ENCODE peak calls at places on chromosomes 11 and 22, in four cellular contexts. One of them, this sample, is unnamed.

GRCh38 chr11:85823816-85824215 is 12.9 kb upstream of the SYTL2 start:
- DNase-seq in K562: no peak
- DNase-seq in GM12878: no peak
- DNase-seq in HepG2: no peak
- DNase-seq in this sample: no peak

GRCh38 chr22:50602338-50602700 is 1.7 kb downstream of the MAPK8IP2 start:
- DNase-seq in K562: no peak
- DNase-seq in GM12878: no peak
- DNase-seq in HepG2: no peak
- DNase-seq in this sample: no peak

GRCh38 chr11:79100093-79100704 is 340.6 kb downstream of the TENM4 start:
- DNase-seq in K562: peak; percentile 85
- DNase-seq in GM12878: no peak
- DNase-seq in HepG2: peak; percentile 45
- DNase-seq in this sample: peak; percentile 82

GRCh38 chr22:25563757-25564319 is 637 bp upstream of the GRK3 start:
- DNase-seq in K562: no peak
- DNase-seq in GM12878: no peak
- DNase-seq in HepG2: peak; percentile 61
- DNase-seq in this sample: no peak

GRCh38 chr11:35714882-35715612 is 52.5 kb downstream of the TRIM44 start:
- DNase-seq in K562: no peak
- DNase-seq in GM12878: peak; percentile 77
- DNase-seq in HepG2: no peak
- DNase-seq in this sample: no peak

GRCh38 chr11:11011617-11012016 is 153.8 kb upstream of the ZBED5 start:
- DNase-seq in K562: no peak
- DNase-seq in GM12878: no peak
- DNase-seq in HepG2: no peak
- DNase-seq in this sample: no peak

GRCh38 chr11:132095230-132096165 is 725.1 kb downstream of the NTM start:
- DNase-seq in K562: no peak
- DNase-seq in GM12878: no peak
- DNase-seq in HepG2: no peak
- DNase-seq in this sample: peak; percentile 28

GRCh38 chr11:130145975-130146776 is 13.4 kb upstream of the ST14 start:
- DNase-seq in K562: no peak
- DNase-seq in GM12878: no peak
- DNase-seq in HepG2: peak; percentile 65
- DNase-seq in this sample: no peak

GRCh38 chr22:39179401-39179827 is 26.9 kb upstream of the CBX7 start:
- DNase-seq in K562: peak; percentile 33
- DNase-seq in GM12878: no peak
- DNase-seq in HepG2: no peak
- DNase-seq in this sample: no peak

GRCh38 chr11:131889760-131890620 is 519.6 kb downstream of the NTM start:
- DNase-seq in K562: no peak
- DNase-seq in GM12878: no peak
- DNase-seq in HepG2: no peak
- DNase-seq in this sample: no peak

GRCh38 chr11:41379084-41379483 is 80.4 kb downstream of the LRRC4C start:
- DNase-seq in K562: no peak
- DNase-seq in GM12878: no peak
- DNase-seq in HepG2: no peak
- DNase-seq in this sample: no peak

GRCh38 chr11:107549253-107549953 is 16.1 kb downstream of the ALKBH8 start:
- DNase-seq in K562: peak; percentile 36
- DNase-seq in GM12878: no peak
- DNase-seq in HepG2: peak; percentile 29
- DNase-seq in this sample: peak; percentile 24

GRCh38 chr11:109697140-109697843 is 275.3 kb downstream of the C11orf87 start:
- DNase-seq in K562: peak; percentile 22
- DNase-seq in GM12878: no peak
- DNase-seq in HepG2: peak; percentile 23
- DNase-seq in this sample: peak; percentile 35

GRCh38 chr11:75946531-75947530 is 131.8 kb downstream of the UVRAG start:
- DNase-seq in K562: no peak
- DNase-seq in GM12878: no peak
- DNase-seq in HepG2: no peak
- DNase-seq in this sample: no peak

GRCh38 chr22:36328635-36329216 is 59.0 kb downstream of the MYH9 start:
- DNase-seq in K562: peak; percentile 32
- DNase-seq in GM12878: peak; percentile 51
- DNase-seq in HepG2: no peak
- DNase-seq in this sample: no peak

GRCh38 chr11:37988031-37988430 is 1390.0 kb upstream of the RAG2 start:
- DNase-seq in K562: no peak
- DNase-seq in GM12878: no peak
- DNase-seq in HepG2: no peak
- DNase-seq in this sample: peak; percentile 28

GRCh38 chr11:17423533-17424310 is 35.3 kb upstream of the KCNJ11 start:
- DNase-seq in K562: no peak
- DNase-seq in GM12878: no peak
- DNase-seq in HepG2: peak; percentile 58
- DNase-seq in this sample: no peak

GRCh38 chr11:64864473-64865285 is 13.7 kb downstream of the EHD1 start:
- DNase-seq in K562: peak; percentile 31
- DNase-seq in GM12878: no peak
- DNase-seq in HepG2: no peak
- DNase-seq in this sample: no peak

GRCh38 chr11:42482822-42483221 is 829.0 kb upstream of the API5 start:
- DNase-seq in K562: no peak
- DNase-seq in GM12878: no peak
- DNase-seq in HepG2: no peak
- DNase-seq in this sample: no peak

GRCh38 chr11:2708757-2709281 is 9.0 kb upstream of the KCNQ1OT1 start:
- DNase-seq in K562: no peak
- DNase-seq in GM12878: no peak
- DNase-seq in HepG2: no peak
- DNase-seq in this sample: peak; percentile 82

GRCh38 chr11:119054418-119054817 is 2.6 kb downstream of the HYOU1 start:
- DNase-seq in K562: no peak
- DNase-seq in GM12878: no peak
- DNase-seq in HepG2: no peak
- DNase-seq in this sample: no peak

GRCh38 chr22:26650722-26651421 is 6.5 kb upstream of the MIAT start:
- DNase-seq in K562: no peak
- DNase-seq in GM12878: no peak
- DNase-seq in HepG2: no peak
- DNase-seq in this sample: no peak

GRCh38 chr22:35355744-35356420 is 25.0 kb upstream of the HMOX1 start:
- DNase-seq in K562: no peak
- DNase-seq in GM12878: no peak
- DNase-seq in HepG2: no peak
- DNase-seq in this sample: no peak

GRCh38 chr11:26947379-26947844 is 46.5 kb upstream of the FIBIN start:
- DNase-seq in K562: no peak
- DNase-seq in GM12878: no peak
- DNase-seq in HepG2: no peak
- DNase-seq in this sample: no peak

GRCh38 chr11:26946209-26946828 is 47.6 kb upstream of the FIBIN start:
- DNase-seq in K562: no peak
- DNase-seq in GM12878: no peak
- DNase-seq in HepG2: no peak
- DNase-seq in this sample: no peak

GRCh38 chr11:26944866-26945664 is 48.8 kb upstream of the FIBIN start:
- DNase-seq in K562: no peak
- DNase-seq in GM12878: no peak
- DNase-seq in HepG2: no peak
- DNase-seq in this sample: no peak

GRCh38 chr11:26947904-26948639 is 45.8 kb upstream of the FIBIN start:
- DNase-seq in K562: no peak
- DNase-seq in GM12878: no peak
- DNase-seq in HepG2: no peak
- DNase-seq in this sample: no peak

GRCh38 chr11:26943636-26944035 is 50.3 kb upstream of the FIBIN start:
- DNase-seq in K562: no peak
- DNase-seq in GM12878: no peak
- DNase-seq in HepG2: no peak
- DNase-seq in this sample: no peak
- H3K4me1 ChIP-seq in K562: no peaks in the 10 kb centered on the region
- H3K4me1 ChIP-seq in GM12878: no peaks in the 10 kb centered on the region
- H3K4me1 ChIP-seq in HepG2: no peaks in the 10 kb centered on the region
- H3K4me1 ChIP-seq in this sample: peaks cover 4% of the 10 kb centered on the region

DNA sequence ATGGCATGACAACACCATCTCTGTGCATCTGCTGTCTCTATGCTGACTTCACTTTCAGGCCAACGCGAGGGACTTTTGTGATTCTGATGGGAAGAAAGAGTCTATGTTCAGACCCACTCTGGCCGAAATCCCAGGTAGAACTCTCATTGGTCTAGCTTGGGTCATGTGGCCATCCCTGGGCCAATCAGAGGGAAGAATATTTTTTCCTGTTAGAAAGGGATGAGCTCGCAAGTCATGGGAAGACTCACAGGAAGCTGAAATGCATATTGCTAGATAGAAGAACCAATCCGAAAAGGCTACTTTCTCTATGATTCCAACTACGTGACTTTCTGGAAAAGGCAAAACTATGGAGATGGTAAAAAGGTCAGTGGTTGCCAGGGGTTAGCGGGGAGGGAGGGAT is 56.0 kb upstream of the LINC01488 start:
- DNase-seq in K562: no peak
- DNase-seq in GM12878: no peak
- DNase-seq in HepG2: no peak
- DNase-seq in this sample: no peak
- TF ChIP-seq NFIC in K562: no peak
- TF ChIP-seq NFIC in GM12878: no peak
- TF ChIP-seq NFIC in HepG2: no peak
- TF ChIP-seq NFIC in this sample: no peak

DNA sequence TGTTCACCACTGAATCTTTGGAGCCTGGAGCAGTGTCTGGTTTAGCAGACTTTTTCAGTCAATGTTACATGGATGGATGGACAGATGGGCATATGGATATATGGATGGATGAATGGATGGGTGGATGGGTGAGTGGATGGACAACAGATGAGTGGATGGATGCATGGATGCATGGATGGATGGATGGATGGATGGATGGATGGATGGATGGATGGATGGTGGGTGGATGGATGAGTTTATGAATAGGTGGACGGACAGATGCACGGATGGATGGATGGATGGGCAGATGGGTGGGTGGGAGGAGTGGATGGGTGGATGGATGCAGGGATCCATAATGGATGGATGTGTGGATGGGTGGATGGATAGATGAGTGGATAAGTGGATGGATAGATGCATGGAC is 19.0 kb downstream of the PSMD13 start:
- DNase-seq in K562: no peak
- DNase-seq in GM12878: no peak
- DNase-seq in HepG2: no peak
- DNase-seq in this sample: no peak
- H3K4me3 ChIP-seq in K562: no peak overlapping the region
- H3K4me3 ChIP-seq in GM12878: no peak overlapping the region
- H3K4me3 ChIP-seq in HepG2: no peak overlapping the region
- H3K4me3 ChIP-seq in this sample: no peak overlapping the region

GRCh38 chr11:45165806-45166603 is 19.6 kb downstream of the PRDM11 start:
- DNase-seq in K562: no peak
- DNase-seq in GM12878: no peak
- DNase-seq in HepG2: no peak
- DNase-seq in this sample: no peak
- H3K4me1 ChIP-seq in K562: no peaks in the 10 kb centered on the region
- H3K4me1 ChIP-seq in GM12878: no peaks in the 10 kb centered on the region
- H3K4me1 ChIP-seq in HepG2: peaks cover 11% of the 10 kb centered on the region
- H3K4me1 ChIP-seq in this sample: peaks cover 10% of the 10 kb centered on the region

GRCh38 chr22:46833228-46833627 is 70.8 kb downstream of the TBC1D22A start:
- DNase-seq in K562: no peak
- DNase-seq in GM12878: no peak
- DNase-seq in HepG2: peak; percentile 41
- DNase-seq in this sample: no peak

GRCh38 chr22:46830001-46830715 is 67.7 kb downstream of the TBC1D22A start:
- DNase-seq in K562: no peak
- DNase-seq in GM12878: no peak
- DNase-seq in HepG2: no peak
- DNase-seq in this sample: peak; percentile 61

GRCh38 chr22:46830841-46831240 is 68.4 kb downstream of the TBC1D22A start:
- DNase-seq in K562: no peak
- DNase-seq in GM12878: no peak
- DNase-seq in HepG2: no peak
- DNase-seq in this sample: no peak

GRCh38 chr22:46835288-46835687 is 72.8 kb downstream of the TBC1D22A start:
- DNase-seq in K562: no peak
- DNase-seq in GM12878: no peak
- DNase-seq in HepG2: no peak
- DNase-seq in this sample: no peak

DNA sequence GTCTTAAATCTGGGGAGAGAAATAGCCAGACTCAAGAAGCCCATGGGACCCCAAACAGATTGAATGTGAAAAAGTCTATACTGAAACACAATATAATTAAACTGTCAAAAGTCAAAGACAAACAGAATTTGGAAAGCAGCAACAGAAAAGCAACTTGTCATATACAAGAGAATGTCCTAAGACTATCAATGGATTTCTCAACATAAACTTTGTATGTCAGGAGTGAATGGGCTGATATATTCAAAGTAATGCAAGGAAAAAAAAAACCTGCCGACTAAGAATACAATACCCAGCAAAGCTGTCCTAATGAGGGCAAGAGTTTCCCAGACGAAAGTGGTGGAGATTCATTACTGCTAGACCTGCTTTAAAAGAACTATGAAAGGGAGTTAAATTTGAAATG is 73.2 kb downstream of the TBC1D22A start:
- DNase-seq in K562: no peak
- DNase-seq in GM12878: no peak
- DNase-seq in HepG2: no peak
- DNase-seq in this sample: no peak
- TF ChIP-seq NFIC in K562: no peak
- TF ChIP-seq NFIC in GM12878: no peak
- TF ChIP-seq NFIC in HepG2: no peak
- TF ChIP-seq NFIC in this sample: no peak

DNA sequence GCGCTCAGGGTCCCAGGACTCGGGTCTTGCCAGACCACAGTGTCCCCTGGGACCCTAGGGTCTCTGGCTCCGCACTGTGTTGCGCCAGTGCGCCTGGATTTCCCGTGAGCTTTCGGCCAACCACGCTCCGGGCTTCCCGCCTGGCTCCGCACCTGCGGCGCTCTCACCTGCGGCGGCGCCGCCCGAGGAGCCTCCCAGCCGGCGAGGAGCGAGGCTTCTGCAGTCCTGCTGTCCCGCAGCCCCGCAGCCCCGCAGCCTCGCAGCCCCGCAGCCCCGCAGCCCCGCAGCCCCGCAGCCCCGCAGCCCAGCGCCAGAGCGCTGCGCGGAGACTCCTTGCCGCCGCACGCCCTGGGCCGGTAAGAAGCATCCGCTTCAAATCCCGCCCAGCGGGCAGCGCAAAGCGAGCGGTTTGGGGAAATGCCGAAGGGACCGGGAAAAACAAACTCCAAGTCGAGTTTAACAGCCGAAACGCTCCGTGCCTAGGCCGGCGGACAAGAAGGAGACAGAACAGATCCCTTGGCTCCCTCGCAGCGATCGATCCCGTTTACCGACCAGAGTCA is 936 bp downstream of the ALX4 start:
- DNase-seq in K562: no peak
- DNase-seq in GM12878: no peak
- DNase-seq in HepG2: no peak
- DNase-seq in this sample: no peak
- H3K4me3 ChIP-seq in K562: no peak overlapping the region
- H3K4me3 ChIP-seq in GM12878: no peak overlapping the region
- H3K4me3 ChIP-seq in HepG2: peak overlapping the region; percentile 37
- H3K4me3 ChIP-seq in this sample: peak overlapping the region; percentile 0

GRCh38 chr22:24426436-24426835 is 963 bp upstream of the ADORA2A start:
- DNase-seq in K562: no peak
- DNase-seq in GM12878: no peak
- DNase-seq in HepG2: no peak
- DNase-seq in this sample: no peak
- H3K4me1 ChIP-seq in K562: peaks cover 32% of the 10 kb centered on the region
- H3K4me1 ChIP-seq in GM12878: peaks cover 34% of the 10 kb centered on the region
- H3K4me1 ChIP-seq in HepG2: peaks cover 30% of the 10 kb centered on the region
- H3K4me1 ChIP-seq in this sample: peaks cover 78% of the 10 kb centered on the region

This sample was measured in SK-N-SH.